ENCODE peak calls at places on chromosome 1, in nine cellular contexts. One of them, this sample, is unnamed.

GRCh38 chr1:204266504-204267034 is 52.8 kb upstream of the GOLT1A start:
- DNase-seq in HCEC 1CT: no peak
- DNase-seq in activated naive CD4-positive, alpha-beta T cell treated with Interleukin-2 at 50 U/mL for 16 hours: no peak
- DNase-seq in stimulated activated CD8-positive, alpha-beta memory T cell treated with anti-CD3 and anti-CD28 coated beads, Interleukin-15, amount 100 ng/mL, for 4 hours: no peak
- DNase-seq in right cardiac atrium: no peak
- DNase-seq in NT2/D1: no peak
- DNase-seq in hepatocyte: peak
- DNase-seq in stimulated activated CD4-positive, alpha-beta T cell treated with anti-CD3 and anti-CD28 coated beads, TNF-alpha, amount 100 ng/mL, for 1 hour: no peak
- DNase-seq in chondrocyte: no peak
- DNase-seq in this sample: no peak

GRCh38 chr1:186139706-186140105 is 235.3 kb downstream of the TPR start:
- DNase-seq in HCEC 1CT: peak
- DNase-seq in activated naive CD4-positive, alpha-beta T cell treated with Interleukin-2 at 50 U/mL for 16 hours: no peak
- DNase-seq in stimulated activated CD8-positive, alpha-beta memory T cell treated with anti-CD3 and anti-CD28 coated beads, Interleukin-15, amount 100 ng/mL, for 4 hours: no peak
- DNase-seq in right cardiac atrium: no peak
- DNase-seq in NT2/D1: no peak
- DNase-seq in hepatocyte: no peak
- DNase-seq in stimulated activated CD4-positive, alpha-beta T cell treated with anti-CD3 and anti-CD28 coated beads, TNF-alpha, amount 100 ng/mL, for 1 hour: no peak
- DNase-seq in chondrocyte: no peak
- DNase-seq in this sample: no peak

GRCh38 chr1:196462101-196462500 is 146.1 kb downstream of the KCNT2 start:
- DNase-seq in HCEC 1CT: no peak
- DNase-seq in activated naive CD4-positive, alpha-beta T cell treated with Interleukin-2 at 50 U/mL for 16 hours: no peak
- DNase-seq in stimulated activated CD8-positive, alpha-beta memory T cell treated with anti-CD3 and anti-CD28 coated beads, Interleukin-15, amount 100 ng/mL, for 4 hours: no peak
- DNase-seq in right cardiac atrium: no peak
- DNase-seq in NT2/D1: no peak
- DNase-seq in hepatocyte: no peak
- DNase-seq in stimulated activated CD4-positive, alpha-beta T cell treated with anti-CD3 and anti-CD28 coated beads, TNF-alpha, amount 100 ng/mL, for 1 hour: no peak
- DNase-seq in chondrocyte: no peak
- DNase-seq in this sample: no peak

GRCh38 chr1:169106921-169107672 is 607 bp downstream of the ATP1B1 start:
- DNase-seq in HCEC 1CT: peak
- DNase-seq in activated naive CD4-positive, alpha-beta T cell treated with Interleukin-2 at 50 U/mL for 16 hours: peak
- DNase-seq in stimulated activated CD8-positive, alpha-beta memory T cell treated with anti-CD3 and anti-CD28 coated beads, Interleukin-15, amount 100 ng/mL, for 4 hours: no peak
- DNase-seq in right cardiac atrium: peak
- DNase-seq in NT2/D1: no peak
- DNase-seq in hepatocyte: no peak
- DNase-seq in stimulated activated CD4-positive, alpha-beta T cell treated with anti-CD3 and anti-CD28 coated beads, TNF-alpha, amount 100 ng/mL, for 1 hour: peak
- DNase-seq in chondrocyte: no peak
- DNase-seq in this sample: no peak

GRCh38 chr1:234543442-234544093 is 64.6 kb upstream of the TARBP1 start:
- DNase-seq in HCEC 1CT: no peak
- DNase-seq in activated naive CD4-positive, alpha-beta T cell treated with Interleukin-2 at 50 U/mL for 16 hours: no peak
- DNase-seq in stimulated activated CD8-positive, alpha-beta memory T cell treated with anti-CD3 and anti-CD28 coated beads, Interleukin-15, amount 100 ng/mL, for 4 hours: no peak
- DNase-seq in right cardiac atrium: no peak
- DNase-seq in NT2/D1: no peak
- DNase-seq in hepatocyte: no peak
- DNase-seq in stimulated activated CD4-positive, alpha-beta T cell treated with anti-CD3 and anti-CD28 coated beads, TNF-alpha, amount 100 ng/mL, for 1 hour: no peak
- DNase-seq in chondrocyte: no peak
- DNase-seq in this sample: peak

GRCh38 chr1:67888208-67888607 is 54.9 kb upstream of the GNG12 start:
- DNase-seq in HCEC 1CT: no peak
- DNase-seq in activated naive CD4-positive, alpha-beta T cell treated with Interleukin-2 at 50 U/mL for 16 hours: no peak
- DNase-seq in stimulated activated CD8-positive, alpha-beta memory T cell treated with anti-CD3 and anti-CD28 coated beads, Interleukin-15, amount 100 ng/mL, for 4 hours: no peak
- DNase-seq in right cardiac atrium: no peak
- DNase-seq in NT2/D1: no peak
- DNase-seq in hepatocyte: no peak
- DNase-seq in stimulated activated CD4-positive, alpha-beta T cell treated with anti-CD3 and anti-CD28 coated beads, TNF-alpha, amount 100 ng/mL, for 1 hour: no peak
- DNase-seq in chondrocyte: no peak
- DNase-seq in this sample: no peak

GRCh38 chr1:45499415-45499769 is 481 bp downstream of the CCDC163 start:
- DNase-seq in HCEC 1CT: no peak
- DNase-seq in activated naive CD4-positive, alpha-beta T cell treated with Interleukin-2 at 50 U/mL for 16 hours: no peak
- DNase-seq in stimulated activated CD8-positive, alpha-beta memory T cell treated with anti-CD3 and anti-CD28 coated beads, Interleukin-15, amount 100 ng/mL, for 4 hours: no peak
- DNase-seq in right cardiac atrium: no peak
- DNase-seq in NT2/D1: no peak
- DNase-seq in hepatocyte: no peak
- DNase-seq in stimulated activated CD4-positive, alpha-beta T cell treated with anti-CD3 and anti-CD28 coated beads, TNF-alpha, amount 100 ng/mL, for 1 hour: no peak
- DNase-seq in chondrocyte: no peak
- DNase-seq in this sample: no peak

GRCh38 chr1:117473063-117473462 is 105.8 kb downstream of the MAN1A2 start:
- DNase-seq in HCEC 1CT: no peak
- DNase-seq in activated naive CD4-positive, alpha-beta T cell treated with Interleukin-2 at 50 U/mL for 16 hours: no peak
- DNase-seq in stimulated activated CD8-positive, alpha-beta memory T cell treated with anti-CD3 and anti-CD28 coated beads, Interleukin-15, amount 100 ng/mL, for 4 hours: no peak
- DNase-seq in right cardiac atrium: no peak
- DNase-seq in NT2/D1: no peak
- DNase-seq in hepatocyte: no peak
- DNase-seq in stimulated activated CD4-positive, alpha-beta T cell treated with anti-CD3 and anti-CD28 coated beads, TNF-alpha, amount 100 ng/mL, for 1 hour: no peak
- DNase-seq in chondrocyte: no peak
- DNase-seq in this sample: no peak

GRCh38 chr1:165928075-165928731 is 100.8 kb downstream of the UCK2 start:
- DNase-seq in HCEC 1CT: peak
- DNase-seq in activated naive CD4-positive, alpha-beta T cell treated with Interleukin-2 at 50 U/mL for 16 hours: peak
- DNase-seq in stimulated activated CD8-positive, alpha-beta memory T cell treated with anti-CD3 and anti-CD28 coated beads, Interleukin-15, amount 100 ng/mL, for 4 hours: no peak
- DNase-seq in right cardiac atrium: no peak
- DNase-seq in NT2/D1: peak
- DNase-seq in hepatocyte: peak
- DNase-seq in stimulated activated CD4-positive, alpha-beta T cell treated with anti-CD3 and anti-CD28 coated beads, TNF-alpha, amount 100 ng/mL, for 1 hour: peak
- DNase-seq in chondrocyte: no peak
- DNase-seq in this sample: no peak

This sample was measured in Right ventricle myocardium inferior.